ENCODE peak calls at places on chromosomes 1 and 21, in ten cellular contexts. One of them, this sample, is unnamed.

GRCh38 chr1:239436286-239436685 is 49.9 kb downstream of the CHRM3 start:
- DNase-seq in hypothalamus: no peak
- DNase-seq in RKO: no peak
- DNase-seq in activated CD4-positive, alpha-beta memory T cell treated with anti-CD3 and anti-CD28 coated beads for 36 hours: no peak
- DNase-seq in EH: no peak
- DNase-seq in activated naive CD4-positive, alpha-beta T cell treated with anti-CD3 and anti-CD28 coated beads for 36 hours: no peak
- DNase-seq in head of caudate nucleus: no peak
- DNase-seq in neural crest cell: no peak
- DNase-seq in stimulated activated CD4-positive, alpha-beta T cell treated with anti-CD3 and anti-CD28 coated beads, TNF-alpha, amount 100 ng/mL, for 48 hours: no peak
- DNase-seq in HS-5: no peak
- DNase-seq in this sample: no peak

GRCh38 chr1:81453345-81453703 is 347.4 kb upstream of the ADGRL2 start:
- DNase-seq in hypothalamus: no peak
- DNase-seq in RKO: no peak
- DNase-seq in activated CD4-positive, alpha-beta memory T cell treated with anti-CD3 and anti-CD28 coated beads for 36 hours: no peak
- DNase-seq in EH: no peak
- DNase-seq in activated naive CD4-positive, alpha-beta T cell treated with anti-CD3 and anti-CD28 coated beads for 36 hours: no peak
- DNase-seq in head of caudate nucleus: no peak
- DNase-seq in neural crest cell: no peak
- DNase-seq in stimulated activated CD4-positive, alpha-beta T cell treated with anti-CD3 and anti-CD28 coated beads, TNF-alpha, amount 100 ng/mL, for 48 hours: no peak
- DNase-seq in HS-5: no peak
- DNase-seq in this sample: no peak

GRCh38 chr21:42237577-42237976 is 18.6 kb downstream of the ABCG1 start:
- DNase-seq in hypothalamus: no peak
- DNase-seq in RKO: no peak
- DNase-seq in activated CD4-positive, alpha-beta memory T cell treated with anti-CD3 and anti-CD28 coated beads for 36 hours: peak; percentile 79
- DNase-seq in EH: no peak
- DNase-seq in activated naive CD4-positive, alpha-beta T cell treated with anti-CD3 and anti-CD28 coated beads for 36 hours: peak; percentile 75
- DNase-seq in head of caudate nucleus: no peak
- DNase-seq in neural crest cell: no peak
- DNase-seq in stimulated activated CD4-positive, alpha-beta T cell treated with anti-CD3 and anti-CD28 coated beads, TNF-alpha, amount 100 ng/mL, for 48 hours: no peak
- DNase-seq in HS-5: no peak
- DNase-seq in this sample: no peak

GRCh38 chr1:182446033-182446669 is 3.8 kb upstream of the RGSL1 start:
- DNase-seq in hypothalamus: no peak
- DNase-seq in RKO: peak; percentile 67
- DNase-seq in activated CD4-positive, alpha-beta memory T cell treated with anti-CD3 and anti-CD28 coated beads for 36 hours: peak; percentile 17
- DNase-seq in EH: peak; percentile 51
- DNase-seq in activated naive CD4-positive, alpha-beta T cell treated with anti-CD3 and anti-CD28 coated beads for 36 hours: peak; percentile 59
- DNase-seq in head of caudate nucleus: no peak
- DNase-seq in neural crest cell: peak; percentile 35
- DNase-seq in stimulated activated CD4-positive, alpha-beta T cell treated with anti-CD3 and anti-CD28 coated beads, TNF-alpha, amount 100 ng/mL, for 48 hours: peak; percentile 19
- DNase-seq in HS-5: no peak
- DNase-seq in this sample: no peak

GRCh38 chr1:225474986-225475820 is 47.4 kb upstream of the LBR start:
- DNase-seq in hypothalamus: peak; percentile 38
- DNase-seq in RKO: peak; percentile 64
- DNase-seq in activated CD4-positive, alpha-beta memory T cell treated with anti-CD3 and anti-CD28 coated beads for 36 hours: peak; percentile 77
- DNase-seq in EH: peak; percentile 67
- DNase-seq in activated naive CD4-positive, alpha-beta T cell treated with anti-CD3 and anti-CD28 coated beads for 36 hours: peak; percentile 60
- DNase-seq in head of caudate nucleus: peak; percentile 56
- DNase-seq in neural crest cell: peak; percentile 78
- DNase-seq in stimulated activated CD4-positive, alpha-beta T cell treated with anti-CD3 and anti-CD28 coated beads, TNF-alpha, amount 100 ng/mL, for 48 hours: peak; percentile 52
- DNase-seq in HS-5: peak; percentile 20
- DNase-seq in this sample: peak; percentile 26

GRCh38 chr1:203669739-203670138 is 43.1 kb downstream of the ATP2B4 start:
- DNase-seq in hypothalamus: peak; percentile 27
- DNase-seq in RKO: peak; percentile 38
- DNase-seq in activated CD4-positive, alpha-beta memory T cell treated with anti-CD3 and anti-CD28 coated beads for 36 hours: no peak
- DNase-seq in EH: peak; percentile 62
- DNase-seq in activated naive CD4-positive, alpha-beta T cell treated with anti-CD3 and anti-CD28 coated beads for 36 hours: no peak
- DNase-seq in head of caudate nucleus: peak; percentile 52
- DNase-seq in neural crest cell: no peak
- DNase-seq in stimulated activated CD4-positive, alpha-beta T cell treated with anti-CD3 and anti-CD28 coated beads, TNF-alpha, amount 100 ng/mL, for 48 hours: no peak
- DNase-seq in HS-5: peak; percentile 28
- DNase-seq in this sample: no peak

GRCh38 chr1:221350091-221350490 is 391.8 kb downstream of the DUSP10 start:
- DNase-seq in hypothalamus: no peak
- DNase-seq in RKO: no peak
- DNase-seq in activated CD4-positive, alpha-beta memory T cell treated with anti-CD3 and anti-CD28 coated beads for 36 hours: no peak
- DNase-seq in EH: peak; percentile 4
- DNase-seq in activated naive CD4-positive, alpha-beta T cell treated with anti-CD3 and anti-CD28 coated beads for 36 hours: no peak
- DNase-seq in head of caudate nucleus: no peak
- DNase-seq in neural crest cell: no peak
- DNase-seq in stimulated activated CD4-positive, alpha-beta T cell treated with anti-CD3 and anti-CD28 coated beads, TNF-alpha, amount 100 ng/mL, for 48 hours: no peak
- DNase-seq in HS-5: no peak
- DNase-seq in this sample: no peak

GRCh38 chr1:192445849-192446489 is 129.2 kb downstream of the RGS21 start:
- DNase-seq in hypothalamus: no peak
- DNase-seq in RKO: peak; percentile 57
- DNase-seq in activated CD4-positive, alpha-beta memory T cell treated with anti-CD3 and anti-CD28 coated beads for 36 hours: peak; percentile 48
- DNase-seq in EH: peak; percentile 54
- DNase-seq in activated naive CD4-positive, alpha-beta T cell treated with anti-CD3 and anti-CD28 coated beads for 36 hours: peak; percentile 74
- DNase-seq in head of caudate nucleus: peak; percentile 27
- DNase-seq in neural crest cell: peak; percentile 69
- DNase-seq in stimulated activated CD4-positive, alpha-beta T cell treated with anti-CD3 and anti-CD28 coated beads, TNF-alpha, amount 100 ng/mL, for 48 hours: peak; percentile 36
- DNase-seq in HS-5: no peak
- DNase-seq in this sample: peak; percentile 7

GRCh38 chr1:19010995-19011696 is 54.7 kb upstream of the IFFO2 start:
- DNase-seq in hypothalamus: no peak
- DNase-seq in RKO: peak; percentile 96
- DNase-seq in activated CD4-positive, alpha-beta memory T cell treated with anti-CD3 and anti-CD28 coated beads for 36 hours: peak; percentile 93
- DNase-seq in EH: peak; percentile 100
- DNase-seq in activated naive CD4-positive, alpha-beta T cell treated with anti-CD3 and anti-CD28 coated beads for 36 hours: peak; percentile 95
- DNase-seq in head of caudate nucleus: no peak
- DNase-seq in neural crest cell: peak; percentile 22
- DNase-seq in stimulated activated CD4-positive, alpha-beta T cell treated with anti-CD3 and anti-CD28 coated beads, TNF-alpha, amount 100 ng/mL, for 48 hours: peak; percentile 70
- DNase-seq in HS-5: peak; percentile 92
- DNase-seq in this sample: peak; percentile 20

GRCh38 chr1:87916965-87917364 is 588.3 kb downstream of the LMO4 start:
- DNase-seq in hypothalamus: no peak
- DNase-seq in RKO: no peak
- DNase-seq in activated CD4-positive, alpha-beta memory T cell treated with anti-CD3 and anti-CD28 coated beads for 36 hours: no peak
- DNase-seq in EH: peak; percentile 50
- DNase-seq in activated naive CD4-positive, alpha-beta T cell treated with anti-CD3 and anti-CD28 coated beads for 36 hours: no peak
- DNase-seq in head of caudate nucleus: no peak
- DNase-seq in neural crest cell: no peak
- DNase-seq in stimulated activated CD4-positive, alpha-beta T cell treated with anti-CD3 and anti-CD28 coated beads, TNF-alpha, amount 100 ng/mL, for 48 hours: no peak
- DNase-seq in HS-5: no peak
- DNase-seq in this sample: no peak

GRCh38 chr1:14082331-14082730 is 382.3 kb downstream of the PRDM2 start:
- DNase-seq in hypothalamus: no peak
- DNase-seq in RKO: no peak
- DNase-seq in activated CD4-positive, alpha-beta memory T cell treated with anti-CD3 and anti-CD28 coated beads for 36 hours: no peak
- DNase-seq in EH: no peak
- DNase-seq in activated naive CD4-positive, alpha-beta T cell treated with anti-CD3 and anti-CD28 coated beads for 36 hours: no peak
- DNase-seq in head of caudate nucleus: no peak
- DNase-seq in neural crest cell: no peak
- DNase-seq in stimulated activated CD4-positive, alpha-beta T cell treated with anti-CD3 and anti-CD28 coated beads, TNF-alpha, amount 100 ng/mL, for 48 hours: no peak
- DNase-seq in HS-5: no peak
- DNase-seq in this sample: no peak